ENCODE peak calls at places on chromosomes 5 and 9, in six cellular contexts. D, C, H, I, P and F are unnamed samples.

GRCh38 chr9:116935149-116935897 is 248.2 kb downstream of the TRIM32 start:
- DNase-seq in D (no peak), C (no peak), H (no peak), I (no peak), P (no peak), F (no peak)

GRCh38 chr5:55636177-55636576 is 75.9 kb downstream of the SLC38A9 start:
- DNase-seq in D (no peak), C (no peak), H (no peak), I (no peak), P (no peak), F (no peak)

GRCh38 chr5:32522429-32523143 is 62.8 kb upstream of the SUB1 start:
- DNase-seq in D (no peak), C (no peak), H (no peak), I (no peak), P (no peak), F (no peak)

GRCh38 chr9:76401580-76402354 is 7.5 kb upstream of the RFK start:
- DNase-seq in D (no peak), C (no peak), H (no peak), I (no peak), P (no peak), F (no peak)

GRCh38 chr5:435961-436640 is 6.9 kb upstream of the EXOC3 start:
- DNase-seq in D (no peak), C (no peak), H (no peak), I (no peak), P (no peak), F (no peak)

GRCh38 chr5:58156354-58156753 is 303.5 kb downstream of the PLK2 start:
- DNase-seq in D (no peak), C (no peak), H (no peak), I (no peak), P (no peak), F (no peak)

GRCh38 chr9:133851693-133852092 is 113.5 kb upstream of the SARDH start:
- DNase-seq in D (no peak), C (no peak), H (no peak), I (no peak), P (no peak), F (no peak)

GRCh38 chr9:129340427-129341196 is 162.6 kb upstream of the IER5L start:
- DNase-seq in D (no peak), C (no peak), H (no peak), I (no peak), P (no peak), F (no peak)

GRCh38 chr5:2038337-2039179 is 155.8 kb upstream of the IRX4 start:
- DNase-seq in D (peak; percentile 36), C (peak; percentile 72), H (peak; percentile 33), I (peak; percentile 92), P (no peak), F (peak; percentile 92)

GRCh38 chr5:72346396-72346795 is 26.2 kb downstream of the PTCD2 start:
- DNase-seq in D (no peak), C (no peak), H (no peak), I (no peak), P (no peak), F (no peak)

GRCh38 chr5:76787237-76787636 is 31.6 kb upstream of the F2RL1 start:
- DNase-seq in D (no peak), C (peak; percentile 44), H (no peak), I (no peak), P (no peak), F (no peak)

GRCh38 chr9:116152941-116153764 is 438 bp upstream of the PAPPA start:
- DNase-seq in D (no peak), C (no peak), H (no peak), I (peak; percentile 36), P (no peak), F (no peak)

GRCh38 chr5:73495772-73496346 is 2.4 kb upstream of the BTF3 start:
- DNase-seq in D (no peak), C (no peak), H (no peak), I (no peak), P (no peak), F (no peak)

GRCh38 chr5:149380466-149381121 is 1.5 kb upstream of the IL17B start:
- DNase-seq in D (no peak), C (no peak), H (no peak), I (no peak), P (no peak), F (no peak)
- H3K4me3 ChIP-seq in D (no peak overlapping the region), C (no peak overlapping the region), H (no peak overlapping the region), I (no peak overlapping the region), P (no peak overlapping the region), F (no peak overlapping the region)

GRCh38 chr5:6714221-6715041 is 1.2 kb downstream of the TENT4A start:
- DNase-seq in D (peak; percentile 10), C (peak; percentile 45), H (no peak), I (no peak), P (no peak), F (peak; percentile 72)
- H3K27ac ChIP-seq in D (peak overlapping the region; percentile 63), C (peak overlapping the region; percentile 99), H (peak overlapping the region; percentile 98), I (no peak overlapping the region), P (peak overlapping the region; percentile 61), F (peak overlapping the region; percentile 46)

GRCh38 chr9:83538172-83538889 is at the start of gene FRMD3:
- DNase-seq in D (no peak), C (peak; percentile 91), H (peak; percentile 43), I (peak; percentile 78), P (no peak), F (peak; percentile 82)
- H3K4me3 ChIP-seq in D (no peak within 1 kb of the TSS), C (peak within 1 kb of the TSS; percentile 90), H (peak within 1 kb of the TSS; percentile 36), I (peak within 1 kb of the TSS; percentile 71), P (no peak within 1 kb of the TSS), F (peak within 1 kb of the TSS; percentile 66)

DNA sequence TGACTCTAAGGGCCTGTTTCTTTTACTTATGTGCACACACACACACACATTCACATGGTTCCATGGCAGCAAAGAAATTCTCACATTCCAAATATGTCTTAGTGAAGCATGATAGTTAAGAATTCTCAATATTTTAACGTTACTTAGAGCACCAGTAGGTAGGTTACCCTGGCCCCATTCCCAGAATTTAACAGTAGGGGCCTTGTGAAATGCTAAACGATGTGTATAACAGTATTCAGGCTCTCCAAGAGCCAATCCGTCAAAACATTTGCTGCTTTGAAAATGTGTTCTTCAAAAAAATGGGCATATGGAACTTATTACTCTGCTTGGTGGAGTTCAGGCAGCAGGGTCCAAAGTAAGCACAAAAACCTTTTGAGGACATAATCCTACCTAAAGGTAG is 93.7 kb upstream of the DAB2 start:
- DNase-seq in D (no peak), C (no peak), H (no peak), I (no peak), P (no peak), F (no peak)
- H3K27ac ChIP-seq in D (no peak overlapping the region), C (peak overlapping the region; percentile 80), H (no peak overlapping the region), I (no peak overlapping the region), P (no peak overlapping the region), F (no peak overlapping the region)

GRCh38 chr5:127706691-127707090 is 3.5 kb downstream of the CCDC192 start:
- DNase-seq in D (no peak), C (no peak), H (no peak), I (no peak), P (no peak), F (no peak)
- H3K4me3 ChIP-seq in D (no peak overlapping the region), C (no peak overlapping the region), H (no peak overlapping the region), I (no peak overlapping the region), P (no peak overlapping the region), F (no peak overlapping the region)

DNA sequence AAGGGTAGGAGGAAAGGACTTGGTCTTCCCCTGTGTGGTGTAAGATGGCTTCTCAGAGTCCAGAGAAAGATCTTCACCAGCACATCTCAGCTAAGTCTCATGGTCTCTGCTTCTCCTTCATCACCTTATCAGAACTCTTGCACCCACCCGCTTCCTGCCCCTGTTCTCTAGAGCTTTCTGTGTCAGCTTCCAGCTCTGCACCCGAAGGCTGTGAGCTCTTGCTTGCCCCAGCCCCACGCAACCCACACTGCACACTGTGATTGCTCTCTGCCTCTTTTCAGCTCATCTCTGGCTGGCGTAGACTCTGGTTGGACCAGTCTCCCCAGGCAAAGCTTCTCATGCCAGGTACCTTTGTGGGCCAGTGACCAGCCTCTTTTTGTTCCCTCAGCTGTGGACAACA is 93.2 kb upstream of the RAPGEF1 start:
- DNase-seq in D (no peak), C (no peak), H (no peak), I (no peak), P (no peak), F (no peak)
- H3K27ac ChIP-seq in D (no peak overlapping the region), C (no peak overlapping the region), H (no peak overlapping the region), I (no peak overlapping the region), P (no peak overlapping the region), F (no peak overlapping the region)

GRCh38 chr5:105331558-105331957 is 1769.0 kb upstream of the NUDT12 start:
- DNase-seq in D (no peak), C (no peak), H (no peak), I (no peak), P (no peak), F (no peak)
- H3K4me3 ChIP-seq in D (no peak overlapping the region), C (no peak overlapping the region), H (no peak overlapping the region), I (no peak overlapping the region), P (no peak overlapping the region), F (no peak overlapping the region)

DNA sequence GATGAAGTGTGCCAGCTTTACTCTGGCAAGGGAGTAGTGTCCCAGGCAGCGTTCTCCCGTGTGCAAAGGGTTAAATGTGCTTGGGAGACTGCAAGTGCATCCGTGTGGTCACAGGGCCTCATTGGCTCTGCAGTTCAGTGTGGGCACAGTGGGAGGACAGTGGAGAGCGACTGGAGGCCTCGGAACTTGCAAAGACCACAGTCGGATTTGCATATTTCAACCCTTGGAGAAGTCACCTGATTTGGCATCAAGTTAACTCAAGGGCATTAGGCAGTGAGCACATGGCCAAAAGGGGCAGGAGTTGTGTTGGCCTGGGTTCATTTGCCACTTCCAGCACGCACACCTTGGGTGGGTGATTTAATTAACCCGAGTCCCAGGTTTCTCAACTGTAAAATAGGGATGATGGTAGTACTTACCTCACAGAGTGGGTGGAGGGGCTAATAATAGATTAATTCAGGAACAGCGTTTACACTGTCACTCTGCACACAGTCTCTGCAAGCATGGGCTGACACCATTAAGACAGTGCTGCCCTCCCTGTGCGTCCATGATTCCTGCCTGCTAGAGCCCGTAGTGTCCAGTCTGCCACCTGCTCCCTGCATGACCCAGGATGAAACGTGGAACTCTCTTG is 22.6 kb downstream of the JADE2 start:
- DNase-seq in D (no peak), C (peak; percentile 10), H (no peak), I (no peak), P (no peak), F (no peak)
- H3K27ac ChIP-seq in D (no peak overlapping the region), C (peak overlapping the region; percentile 39), H (no peak overlapping the region), I (no peak overlapping the region), P (peak overlapping the region; percentile 35), F (no peak overlapping the region)